ENCODE peak calls at places on chromosome 1, in five cellular contexts. One of them, this sample, is unnamed.

GRCh38 chr1:48777219-48777895 is 666 bp upstream of the BEND5 start:
- DNase-seq in activated CD8-positive, alpha-beta memory T cell treated with anti-CD3 and anti-CD28 coated beads, Interleukin-2, amount 50 U/mL, for 48 hours: no peak
- DNase-seq in NCI-H345: peak; percentile 22
- DNase-seq in glomerular endothelial cell: no peak
- DNase-seq in astrocyte of the spinal cord: no peak
- DNase-seq in this sample: no peak

GRCh38 chr1:215833936-215834729 is 267.0 kb downstream of the KCTD3 start:
- DNase-seq in activated CD8-positive, alpha-beta memory T cell treated with anti-CD3 and anti-CD28 coated beads, Interleukin-2, amount 50 U/mL, for 48 hours: no peak
- DNase-seq in NCI-H345: no peak
- DNase-seq in glomerular endothelial cell: no peak
- DNase-seq in astrocyte of the spinal cord: no peak
- DNase-seq in this sample: no peak

GRCh38 chr1:8182034-8182761 is 135.7 kb upstream of the SLC45A1 start:
- DNase-seq in activated CD8-positive, alpha-beta memory T cell treated with anti-CD3 and anti-CD28 coated beads, Interleukin-2, amount 50 U/mL, for 48 hours: no peak
- DNase-seq in NCI-H345: no peak
- DNase-seq in glomerular endothelial cell: peak; percentile 93
- DNase-seq in astrocyte of the spinal cord: peak; percentile 84
- DNase-seq in this sample: peak; percentile 92

GRCh38 chr1:203181586-203182376 is 4.7 kb downstream of the CHI3L1 start:
- DNase-seq in activated CD8-positive, alpha-beta memory T cell treated with anti-CD3 and anti-CD28 coated beads, Interleukin-2, amount 50 U/mL, for 48 hours: no peak
- DNase-seq in NCI-H345: no peak
- DNase-seq in glomerular endothelial cell: no peak
- DNase-seq in astrocyte of the spinal cord: no peak
- DNase-seq in this sample: no peak

GRCh38 chr1:222043444-222044292 is 301.8 kb upstream of the DUSP10 start:
- DNase-seq in activated CD8-positive, alpha-beta memory T cell treated with anti-CD3 and anti-CD28 coated beads, Interleukin-2, amount 50 U/mL, for 48 hours: no peak
- DNase-seq in NCI-H345: no peak
- DNase-seq in glomerular endothelial cell: no peak
- DNase-seq in astrocyte of the spinal cord: peak; percentile 95
- DNase-seq in this sample: no peak

GRCh38 chr1:65606426-65606825 is 186.0 kb downstream of the LEPR start:
- DNase-seq in activated CD8-positive, alpha-beta memory T cell treated with anti-CD3 and anti-CD28 coated beads, Interleukin-2, amount 50 U/mL, for 48 hours: no peak
- DNase-seq in NCI-H345: no peak
- DNase-seq in glomerular endothelial cell: peak; percentile 23
- DNase-seq in astrocyte of the spinal cord: peak; percentile 11
- DNase-seq in this sample: peak; percentile 76

GRCh38 chr1:145868232-145868631 is 9.4 kb upstream of the PIAS3 start:
- DNase-seq in activated CD8-positive, alpha-beta memory T cell treated with anti-CD3 and anti-CD28 coated beads, Interleukin-2, amount 50 U/mL, for 48 hours: no peak
- DNase-seq in NCI-H345: no peak
- DNase-seq in glomerular endothelial cell: no peak
- DNase-seq in astrocyte of the spinal cord: no peak
- DNase-seq in this sample: no peak

GRCh38 chr1:31955917-31956736 is 18.0 kb upstream of the PTP4A2 start:
- DNase-seq in activated CD8-positive, alpha-beta memory T cell treated with anti-CD3 and anti-CD28 coated beads, Interleukin-2, amount 50 U/mL, for 48 hours: peak; percentile 87
- DNase-seq in NCI-H345: no peak
- DNase-seq in glomerular endothelial cell: peak; percentile 90
- DNase-seq in astrocyte of the spinal cord: peak; percentile 99
- DNase-seq in this sample: peak; percentile 97

GRCh38 chr1:3903141-3904005 is 3.3 kb upstream of the C1orf174 start:
- DNase-seq in activated CD8-positive, alpha-beta memory T cell treated with anti-CD3 and anti-CD28 coated beads, Interleukin-2, amount 50 U/mL, for 48 hours: no peak
- DNase-seq in NCI-H345: peak; percentile 89
- DNase-seq in glomerular endothelial cell: no peak
- DNase-seq in astrocyte of the spinal cord: peak; percentile 4
- DNase-seq in this sample: no peak

GRCh38 chr1:216075339-216075738 is 347.9 kb downstream of the USH2A start:
- DNase-seq in activated CD8-positive, alpha-beta memory T cell treated with anti-CD3 and anti-CD28 coated beads, Interleukin-2, amount 50 U/mL, for 48 hours: no peak
- DNase-seq in NCI-H345: no peak
- DNase-seq in glomerular endothelial cell: no peak
- DNase-seq in astrocyte of the spinal cord: peak; percentile 4
- DNase-seq in this sample: no peak

GRCh38 chr1:204093421-204093717 is 20.5 kb downstream of the SOX13 start:
- DNase-seq in activated CD8-positive, alpha-beta memory T cell treated with anti-CD3 and anti-CD28 coated beads, Interleukin-2, amount 50 U/mL, for 48 hours: no peak
- DNase-seq in NCI-H345: no peak
- DNase-seq in glomerular endothelial cell: no peak
- DNase-seq in astrocyte of the spinal cord: no peak
- DNase-seq in this sample: no peak

GRCh38 chr1:208208132-208208487 is 36.1 kb downstream of the PLXNA2 start:
- DNase-seq in activated CD8-positive, alpha-beta memory T cell treated with anti-CD3 and anti-CD28 coated beads, Interleukin-2, amount 50 U/mL, for 48 hours: no peak
- DNase-seq in NCI-H345: no peak
- DNase-seq in glomerular endothelial cell: no peak
- DNase-seq in astrocyte of the spinal cord: no peak
- DNase-seq in this sample: no peak

GRCh38 chr1:25033828-25034451 is 103.9 kb upstream of the RUNX3 start:
- DNase-seq in activated CD8-positive, alpha-beta memory T cell treated with anti-CD3 and anti-CD28 coated beads, Interleukin-2, amount 50 U/mL, for 48 hours: peak; percentile 65
- DNase-seq in NCI-H345: no peak
- DNase-seq in glomerular endothelial cell: no peak
- DNase-seq in astrocyte of the spinal cord: no peak
- DNase-seq in this sample: no peak

GRCh38 chr1:98660941-98661543 is 479 bp upstream of the SNX7 start:
- DNase-seq in activated CD8-positive, alpha-beta memory T cell treated with anti-CD3 and anti-CD28 coated beads, Interleukin-2, amount 50 U/mL, for 48 hours: no peak
- DNase-seq in NCI-H345: no peak
- DNase-seq in glomerular endothelial cell: no peak
- DNase-seq in astrocyte of the spinal cord: peak; percentile 31
- DNase-seq in this sample: no peak